ENCODE peak calls at places on chromosome 15, in seven cellular contexts. One of them, this sample, is unnamed.

GRCh38 chr15:85592148-85592547 is 202.6 kb downstream of the KLHL25 start:
- DNase-seq in GM10248: no peak
- DNase-seq in suprapubic skin: no peak
- DNase-seq in kidney: no peak
- DNase-seq in DND-41: no peak
- DNase-seq in GM12865: no peak
- DNase-seq in omental fat pad: no peak
- DNase-seq in this sample: no peak

GRCh38 chr15:45812200-45812599 is 177.4 kb downstream of the SQOR start:
- DNase-seq in DND-41: no peak
- DNase-seq in GM10248: no peak
- DNase-seq in kidney: no peak
- DNase-seq in suprapubic skin: no peak
- DNase-seq in omental fat pad: no peak
- DNase-seq in GM12865: no peak
- DNase-seq in this sample: no peak

GRCh38 chr15:28002867-28003266 is 96.2 kb downstream of the OCA2 start:
- DNase-seq in suprapubic skin: no peak
- DNase-seq in omental fat pad: no peak
- DNase-seq in GM10248: no peak
- DNase-seq in GM12865: no peak
- DNase-seq in kidney: no peak
- DNase-seq in DND-41: no peak
- DNase-seq in this sample: peak

GRCh38 chr15:77506311-77507150 is 85.8 kb downstream of the HMG20A start:
- DNase-seq in omental fat pad: no peak
- DNase-seq in GM12865: no peak
- DNase-seq in GM10248: no peak
- DNase-seq in kidney: peak
- DNase-seq in DND-41: no peak
- DNase-seq in suprapubic skin: no peak
- DNase-seq in this sample: no peak

GRCh38 chr15:63093486-63094205 is 28.0 kb upstream of the LACTB start:
- DNase-seq in omental fat pad: peak
- DNase-seq in DND-41: peak
- DNase-seq in GM10248: peak
- DNase-seq in GM12865: peak
- DNase-seq in suprapubic skin: peak
- DNase-seq in kidney: peak
- DNase-seq in this sample: no peak

GRCh38 chr15:58440181-58440910 is 8.6 kb downstream of the LIPC start:
- DNase-seq in omental fat pad: no peak
- DNase-seq in DND-41: no peak
- DNase-seq in kidney: no peak
- DNase-seq in GM10248: no peak
- DNase-seq in suprapubic skin: peak
- DNase-seq in GM12865: no peak
- DNase-seq in this sample: no peak

GRCh38 chr15:42723068-42723467 is 13.9 kb downstream of the CDAN1 start:
- DNase-seq in GM10248: no peak
- DNase-seq in kidney: no peak
- DNase-seq in suprapubic skin: no peak
- DNase-seq in DND-41: no peak
- DNase-seq in GM12865: no peak
- DNase-seq in omental fat pad: no peak
- DNase-seq in this sample: no peak

GRCh38 chr15:68252925-68253534 is 23.5 kb upstream of the CLN6 start:
- DNase-seq in GM10248: peak
- DNase-seq in kidney: no peak
- DNase-seq in GM12865: peak
- DNase-seq in omental fat pad: no peak
- DNase-seq in suprapubic skin: no peak
- DNase-seq in DND-41: peak
- DNase-seq in this sample: no peak

GRCh38 chr15:91045065-91045464 is 22.7 kb upstream of the VPS33B start:
- DNase-seq in kidney: no peak
- DNase-seq in GM12865: no peak
- DNase-seq in suprapubic skin: no peak
- DNase-seq in omental fat pad: no peak
- DNase-seq in GM10248: no peak
- DNase-seq in DND-41: no peak
- DNase-seq in this sample: no peak

GRCh38 chr15:40098489-40099261 is 10.0 kb downstream of the BMF start:
- DNase-seq in GM12865: peak
- DNase-seq in suprapubic skin: peak
- DNase-seq in GM10248: peak
- DNase-seq in kidney: peak
- DNase-seq in DND-41: peak
- DNase-seq in omental fat pad: no peak
- DNase-seq in this sample: peak

GRCh38 chr15:78321041-78321570 is 19.0 kb upstream of the CRABP1 start:
- DNase-seq in DND-41: no peak
- DNase-seq in GM12865: no peak
- DNase-seq in kidney: peak
- DNase-seq in GM10248: no peak
- DNase-seq in suprapubic skin: no peak
- DNase-seq in omental fat pad: no peak
- DNase-seq in this sample: no peak

GRCh38 chr15:68310811-68311463 is 33.4 kb downstream of the FEM1B start:
- DNase-seq in omental fat pad: no peak
- DNase-seq in kidney: no peak
- DNase-seq in GM12865: no peak
- DNase-seq in DND-41: no peak
- DNase-seq in GM10248: peak
- DNase-seq in suprapubic skin: no peak
- DNase-seq in this sample: peak

GRCh38 chr15:43239732-43240491 is 19.1 kb upstream of the EPB42 start:
- DNase-seq in DND-41: no peak
- DNase-seq in GM10248: peak
- DNase-seq in suprapubic skin: no peak
- DNase-seq in omental fat pad: no peak
- DNase-seq in GM12865: peak
- DNase-seq in kidney: no peak
- DNase-seq in this sample: no peak

GRCh38 chr15:57171414-57171813 is 204.9 kb upstream of the CGNL1 start:
- DNase-seq in suprapubic skin: no peak
- DNase-seq in GM10248: no peak
- DNase-seq in omental fat pad: no peak
- DNase-seq in kidney: no peak
- DNase-seq in DND-41: no peak
- DNase-seq in GM12865: no peak
- DNase-seq in this sample: no peak

GRCh38 chr15:42547926-42548257 is 701 bp downstream of the LRRC57 start:
- DNase-seq in omental fat pad: no peak
- DNase-seq in kidney: no peak
- DNase-seq in DND-41: no peak
- DNase-seq in GM12865: no peak
- DNase-seq in GM10248: no peak
- DNase-seq in suprapubic skin: no peak
- DNase-seq in this sample: no peak

GRCh38 chr15:90839187-90840071 is 29.0 kb upstream of the FURIN start:
- DNase-seq in suprapubic skin: no peak
- DNase-seq in kidney: no peak
- DNase-seq in DND-41: no peak
- DNase-seq in omental fat pad: no peak
- DNase-seq in GM10248: peak
- DNase-seq in GM12865: peak
- DNase-seq in this sample: no peak

GRCh38 chr15:63232400-63232799 is 43.0 kb downstream of the RAB8B start:
- DNase-seq in GM12865: no peak
- DNase-seq in omental fat pad: no peak
- DNase-seq in DND-41: no peak
- DNase-seq in GM10248: no peak
- DNase-seq in kidney: no peak
- DNase-seq in suprapubic skin: no peak
- DNase-seq in this sample: no peak

GRCh38 chr15:46708226-46708625 is 1009.1 kb upstream of the SEMA6D start:
- DNase-seq in suprapubic skin: no peak
- DNase-seq in DND-41: no peak
- DNase-seq in omental fat pad: no peak
- DNase-seq in kidney: no peak
- DNase-seq in GM10248: no peak
- DNase-seq in GM12865: no peak
- DNase-seq in this sample: no peak

GRCh38 chr15:92886229-92886628 is 13.9 kb upstream of the CHD2 start:
- DNase-seq in GM12865: no peak
- DNase-seq in kidney: no peak
- DNase-seq in omental fat pad: no peak
- DNase-seq in suprapubic skin: no peak
- DNase-seq in GM10248: no peak
- DNase-seq in DND-41: no peak
- DNase-seq in this sample: no peak

GRCh38 chr15:62287066-62287857 is 122.2 kb upstream of the C2CD4B start:
- DNase-seq in GM12865: no peak
- DNase-seq in suprapubic skin: no peak
- DNase-seq in kidney: no peak
- DNase-seq in GM10248: no peak
- DNase-seq in omental fat pad: no peak
- DNase-seq in DND-41: no peak
- DNase-seq in this sample: no peak

GRCh38 chr15:72758195-72758594 is 25.4 kb downstream of the ADPGK start:
- DNase-seq in suprapubic skin: no peak
- DNase-seq in omental fat pad: no peak
- DNase-seq in GM12865: no peak
- DNase-seq in DND-41: no peak
- DNase-seq in kidney: no peak
- DNase-seq in GM10248: no peak
- DNase-seq in this sample: no peak

GRCh38 chr15:80695911-80696651 is 971 bp downstream of the ABHD17C start:
- DNase-seq in suprapubic skin: peak
- DNase-seq in GM12865: peak
- DNase-seq in omental fat pad: no peak
- DNase-seq in DND-41: no peak
- DNase-seq in kidney: peak
- DNase-seq in GM10248: peak
- DNase-seq in this sample: no peak

GRCh38 chr15:85692873-85693272 is 101.9 kb downstream of the KLHL25 start:
- DNase-seq in suprapubic skin: no peak
- DNase-seq in omental fat pad: no peak
- DNase-seq in GM10248: no peak
- DNase-seq in kidney: no peak
- DNase-seq in DND-41: no peak
- DNase-seq in GM12865: peak
- DNase-seq in this sample: no peak

GRCh38 chr15:66939016-66939415 is 126.4 kb upstream of the SMAD3 start:
- DNase-seq in DND-41: no peak
- DNase-seq in suprapubic skin: peak
- DNase-seq in omental fat pad: no peak
- DNase-seq in GM10248: no peak
- DNase-seq in kidney: no peak
- DNase-seq in GM12865: no peak
- DNase-seq in this sample: no peak

GRCh38 chr15:52695146-52695545 is 16.0 kb upstream of the ATOSA start:
- DNase-seq in omental fat pad: no peak
- DNase-seq in GM12865: no peak
- DNase-seq in DND-41: no peak
- DNase-seq in kidney: no peak
- DNase-seq in suprapubic skin: no peak
- DNase-seq in GM10248: no peak
- DNase-seq in this sample: no peak

GRCh38 chr15:52683585-52683984 is 4.4 kb upstream of the ATOSA start:
- DNase-seq in GM12865: peak
- DNase-seq in kidney: no peak
- DNase-seq in GM10248: peak
- DNase-seq in suprapubic skin: no peak
- DNase-seq in omental fat pad: no peak
- DNase-seq in DND-41: no peak
- DNase-seq in this sample: no peak

GRCh38 chr15:52689562-52689961 is 10.4 kb upstream of the ATOSA start:
- DNase-seq in GM10248: no peak
- DNase-seq in GM12865: no peak
- DNase-seq in suprapubic skin: no peak
- DNase-seq in kidney: no peak
- DNase-seq in DND-41: no peak
- DNase-seq in omental fat pad: no peak
- DNase-seq in this sample: no peak
- TF ChIP-seq CTCF in GM10248: no peak
- TF ChIP-seq CTCF in GM12865: no peak
- TF ChIP-seq CTCF in suprapubic skin: no peak
- TF ChIP-seq CTCF in kidney: no peak
- TF ChIP-seq CTCF in DND-41: no peak
- TF ChIP-seq CTCF in omental fat pad: no peak
- TF ChIP-seq CTCF in this sample: no peak

GRCh38 chr15:60672400-60672799 is 193.5 kb upstream of the ICE2 start:
- DNase-seq in omental fat pad: no peak
- DNase-seq in GM12865: peak
- DNase-seq in suprapubic skin: no peak
- DNase-seq in GM10248: no peak
- DNase-seq in DND-41: no peak
- DNase-seq in kidney: no peak
- DNase-seq in this sample: no peak
- TF ChIP-seq CTCF in omental fat pad: no peak
- TF ChIP-seq CTCF in GM12865: peak
- TF ChIP-seq CTCF in suprapubic skin: no peak
- TF ChIP-seq CTCF in GM10248: no peak
- TF ChIP-seq CTCF in DND-41: no peak
- TF ChIP-seq CTCF in kidney: no peak
- TF ChIP-seq CTCF in this sample: peak

DNA sequence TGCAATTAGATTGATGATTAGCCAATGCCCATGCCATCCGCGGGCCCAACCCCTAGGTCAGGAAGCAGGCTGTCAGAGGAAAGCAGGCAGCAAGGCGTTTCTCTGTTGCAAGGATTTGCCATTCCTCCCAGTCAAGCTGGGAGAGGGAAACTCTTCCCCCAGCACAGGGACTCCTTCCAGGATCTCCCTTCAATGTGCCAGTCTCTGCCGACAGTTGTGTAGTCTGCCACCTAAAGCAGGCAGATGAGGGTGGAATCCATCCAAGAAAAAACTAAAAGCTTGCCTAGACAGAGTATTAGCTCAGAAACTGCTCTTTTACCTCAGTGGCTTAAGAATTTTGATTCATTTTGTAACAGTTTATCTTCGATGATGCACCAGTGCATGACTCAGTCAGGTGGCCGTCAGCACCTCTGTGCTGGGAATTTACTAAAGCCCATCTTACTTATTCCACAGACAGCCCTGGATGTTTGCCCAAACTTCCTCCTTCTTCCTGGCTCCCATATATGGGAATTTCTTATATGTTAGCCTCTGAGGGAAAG is 501.5 kb upstream of the THBS1 start:
- DNase-seq in DND-41: no peak
- DNase-seq in GM12865: no peak
- DNase-seq in suprapubic skin: no peak
- DNase-seq in kidney: no peak
- DNase-seq in omental fat pad: no peak
- DNase-seq in GM10248: no peak
- DNase-seq in this sample: no peak
- TF ChIP-seq CTCF in DND-41: no peak
- TF ChIP-seq CTCF in GM12865: no peak
- TF ChIP-seq CTCF in suprapubic skin: no peak
- TF ChIP-seq CTCF in kidney: no peak
- TF ChIP-seq CTCF in omental fat pad: no peak
- TF ChIP-seq CTCF in GM10248: no peak
- TF ChIP-seq CTCF in this sample: no peak

GRCh38 chr15:60183366-60183765 is 179.3 kb downstream of the FOXB1 start:
- DNase-seq in kidney: no peak
- DNase-seq in omental fat pad: no peak
- DNase-seq in suprapubic skin: no peak
- DNase-seq in DND-41: no peak
- DNase-seq in GM10248: no peak
- DNase-seq in GM12865: no peak
- DNase-seq in this sample: no peak

GRCh38 chr15:60184579-60184978 is 180.5 kb downstream of the FOXB1 start:
- DNase-seq in DND-41: no peak
- DNase-seq in kidney: no peak
- DNase-seq in GM10248: no peak
- DNase-seq in omental fat pad: no peak
- DNase-seq in GM12865: no peak
- DNase-seq in suprapubic skin: no peak
- DNase-seq in this sample: no peak

GRCh38 chr15:60179786-60180391 is 175.8 kb downstream of the FOXB1 start:
- DNase-seq in kidney: no peak
- DNase-seq in DND-41: peak
- DNase-seq in GM10248: peak
- DNase-seq in omental fat pad: no peak
- DNase-seq in suprapubic skin: no peak
- DNase-seq in GM12865: peak
- DNase-seq in this sample: no peak
- TF ChIP-seq CTCF in kidney: peak
- TF ChIP-seq CTCF in DND-41: peak
- TF ChIP-seq CTCF in GM10248: peak
- TF ChIP-seq CTCF in omental fat pad: no peak
- TF ChIP-seq CTCF in suprapubic skin: peak
- TF ChIP-seq CTCF in GM12865: peak
- TF ChIP-seq CTCF in this sample: peak